ENCODE peak calls at places on chromosomes 7 and 10, in six cellular contexts. X is HCT116, Z is H1, Q is HepG2, N is GM12878, I is SK-N-SH. U is an unnamed sample.

GRCh38 chr10:47277352-47278151 is 22.4 kb upstream of the GDF10 start:
- DNase-seq in Z (no peak), N (no peak), Q (no peak), X (no peak), I (no peak), U (no peak)

GRCh38 chr7:131105803-131106680 is 221.6 kb upstream of the MKLN1 start:
- DNase-seq in Z (peak), I (peak), N (no peak), X (no peak), Q (peak), U (peak)

GRCh38 chr10:34392641-34393170 is 422.4 kb downstream of the PARD3 start:
- DNase-seq in X (no peak), I (no peak), Z (no peak), N (no peak), Q (no peak), U (no peak)

GRCh38 chr7:502296-502695 is 17.4 kb downstream of the PDGFA start:
- DNase-seq in I (no peak), Z (no peak), N (no peak), Q (no peak), X (no peak), U (no peak)

GRCh38 chr7:118311121-118311803 is 86.8 kb downstream of the ANKRD7 start:
- DNase-seq in I (no peak), Z (no peak), N (peak), X (peak), Q (no peak), U (no peak)

GRCh38 chr7:120431016-120431415 is 158.0 kb downstream of the KCND2 start:
- DNase-seq in Z (no peak), X (no peak), I (no peak), Q (no peak), N (no peak), U (no peak)

GRCh38 chr10:28302012-28302667 is 724 bp downstream of the MPP7 start:
- DNase-seq in N (no peak), X (no peak), Q (no peak), Z (no peak), I (no peak), U (no peak)

GRCh38 chr7:51316666-51317581 is at the start of gene COBL:
- DNase-seq in X (no peak), N (no peak), Q (no peak), I (no peak), Z (peak), U (peak)

GRCh38 chr7:87810130-87810529 is 66.0 kb downstream of the SLC25A40 start:
- DNase-seq in X (no peak), Q (no peak), N (no peak), Z (no peak), I (no peak), U (no peak)

GRCh38 chr10:131089861-131090260 is 221.7 kb downstream of the TCERG1L start:
- DNase-seq in I (no peak), Z (no peak), Q (no peak), N (no peak), X (no peak), U (no peak)

GRCh38 chr10:132546567-132547420 is 9.2 kb downstream of the INPP5A start:
- DNase-seq in I (no peak), Z (no peak), X (no peak), N (no peak), Q (no peak), U (no peak)

GRCh38 chr7:37311282-37311868 is 137.3 kb downstream of the ELMO1 start:
- DNase-seq in Q (no peak), Z (no peak), I (no peak), X (no peak), N (no peak), U (no peak)

GRCh38 chr7:96532428-96532922 is 177.2 kb downstream of the SEM1 start:
- DNase-seq in Z (no peak), I (no peak), N (no peak), X (no peak), Q (no peak), U (no peak)

GRCh38 chr7:28481131-28481926 is 69.0 kb downstream of the CREB5 start:
- DNase-seq in X (no peak), N (peak), Z (no peak), I (no peak), Q (no peak), U (no peak)

GRCh38 chr10:30542001-30542861 is 87.3 kb downstream of the LYZL2 start:
- DNase-seq in N (no peak), I (no peak), Q (peak), X (no peak), Z (no peak), U (no peak)

GRCh38 chr10:86658261-86658741 is 4.0 kb downstream of the OPN4 start:
- DNase-seq in X (no peak), I (peak), Z (no peak), Q (no peak), N (no peak), U (no peak)

GRCh38 chr10:59372543-59372942 is 10.2 kb upstream of the FAM13C start:
- DNase-seq in I (no peak), Z (no peak), X (no peak), N (no peak), Q (no peak), U (no peak)

GRCh38 chr10:37952926-37953325 is 23.5 kb downstream of the ZNF25 start:
- DNase-seq in N (no peak), X (no peak), Q (no peak), I (no peak), Z (no peak), U (no peak)

GRCh38 chr10:103888113-103888841 is 29.7 kb downstream of the STN1 start:
- DNase-seq in X (peak), I (peak), N (no peak), Q (peak), Z (no peak), U (peak)

DNA sequence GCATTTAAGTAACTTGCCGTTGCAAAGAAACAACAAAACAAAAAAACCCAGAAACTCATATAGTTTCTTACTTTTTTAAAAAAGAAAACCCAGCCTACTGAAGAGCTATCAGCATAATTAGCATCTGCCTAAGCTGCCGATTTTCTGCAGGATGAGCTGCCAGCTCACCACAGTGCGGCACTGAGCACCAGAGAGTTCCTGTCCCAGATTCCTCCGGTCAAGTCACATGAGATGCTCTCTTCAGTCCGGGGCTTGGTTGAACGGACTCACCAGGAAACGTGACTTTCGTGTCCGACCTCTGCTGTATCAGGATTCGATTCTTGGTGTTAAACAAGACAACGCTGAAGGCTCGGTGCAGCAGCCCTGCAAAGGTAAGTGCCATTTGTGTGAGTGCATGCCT is 3.2 kb downstream of the IDI2 start:
- DNase-seq in Z (no peak), I (no peak), X (no peak), Q (no peak), N (no peak), U (no peak)
- TF ChIP-seq JUND in Z (no peak), I (no peak), X (no peak), Q (no peak), N (no peak), U (no peak)

GRCh38 chr10:12340937-12341336 is 8.4 kb upstream of the CAMK1D start:
- DNase-seq in Z (no peak), N (no peak), X (no peak), Q (no peak), I (no peak), U (no peak)

GRCh38 chr10:12340371-12340770 is 9.0 kb upstream of the CAMK1D start:
- DNase-seq in Q (no peak), I (no peak), Z (no peak), X (no peak), N (no peak), U (no peak)

GRCh38 chr10:12337973-12338372 is 11.4 kb upstream of the CAMK1D start:
- DNase-seq in N (no peak), Q (no peak), I (no peak), Z (no peak), X (no peak), U (no peak)

GRCh38 chr10:12337407-12337806 is 11.9 kb upstream of the CAMK1D start:
- DNase-seq in N (no peak), Q (no peak), I (no peak), Z (no peak), X (no peak), U (no peak)

DNA sequence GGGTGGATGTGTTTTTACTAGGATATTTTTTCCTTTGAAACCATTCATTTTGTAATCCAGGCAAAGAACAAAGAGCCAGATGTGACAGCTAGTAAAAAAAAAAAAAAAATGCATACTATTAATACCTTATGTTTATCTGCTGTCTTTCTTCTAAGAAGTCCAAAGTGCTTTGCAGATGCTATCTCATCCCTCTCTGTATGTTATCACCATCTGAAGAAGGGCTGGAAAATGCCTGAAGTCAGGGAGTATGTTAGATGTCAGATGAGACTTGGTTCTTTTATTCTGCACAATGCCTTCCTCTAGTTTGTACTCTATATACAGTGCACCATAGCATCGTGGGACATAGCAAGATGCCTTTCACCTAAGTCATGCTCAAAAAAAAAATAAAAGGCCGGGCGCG is 10.4 kb upstream of the CAMK1D start:
- DNase-seq in X (no peak), I (no peak), N (no peak), Z (no peak), Q (no peak), U (no peak)
- TF ChIP-seq JUND in X (no peak), I (no peak), N (no peak), Z (no peak), Q (no peak), U (no peak)

GRCh38 chr7:16889851-16890443 is 8.2 kb upstream of the AGR3 start:
- DNase-seq in N (no peak), Q (no peak), I (no peak), Z (no peak), X (no peak), U (no peak)

GRCh38 chr7:16891874-16892620 is 10.3 kb upstream of the AGR3 start:
- DNase-seq in Z (no peak), N (no peak), I (no peak), X (no peak), Q (no peak), U (no peak)

GRCh38 chr7:16889305-16889704 is 7.5 kb upstream of the AGR3 start:
- DNase-seq in Q (no peak), I (no peak), Z (no peak), N (no peak), X (no peak), U (no peak)

DNA sequence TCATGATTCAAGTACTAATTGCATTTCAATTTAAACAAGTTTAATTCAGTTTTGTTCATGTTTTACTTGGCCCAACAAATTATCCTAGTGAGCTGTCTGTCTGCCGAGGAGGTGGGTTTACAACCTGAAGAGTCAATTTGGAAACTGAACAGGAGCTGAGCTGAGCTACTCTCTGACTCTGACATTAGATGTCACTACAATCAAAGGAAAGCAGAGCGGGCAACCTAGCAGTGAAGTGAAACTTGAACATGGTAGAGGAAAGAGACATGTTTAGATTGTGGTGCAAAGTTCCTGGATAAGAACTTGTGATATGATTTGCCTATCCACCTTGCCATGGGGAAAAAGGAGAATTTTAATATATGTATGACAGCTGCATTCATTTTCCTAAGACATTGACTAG is 9.6 kb upstream of the AGR3 start:
- DNase-seq in Z (no peak), N (peak), I (no peak), X (peak), Q (peak), U (peak)
- TF ChIP-seq JUND in Z (no peak), N (no peak), I (no peak), X (no peak), Q (no peak), U (no peak)

DNA sequence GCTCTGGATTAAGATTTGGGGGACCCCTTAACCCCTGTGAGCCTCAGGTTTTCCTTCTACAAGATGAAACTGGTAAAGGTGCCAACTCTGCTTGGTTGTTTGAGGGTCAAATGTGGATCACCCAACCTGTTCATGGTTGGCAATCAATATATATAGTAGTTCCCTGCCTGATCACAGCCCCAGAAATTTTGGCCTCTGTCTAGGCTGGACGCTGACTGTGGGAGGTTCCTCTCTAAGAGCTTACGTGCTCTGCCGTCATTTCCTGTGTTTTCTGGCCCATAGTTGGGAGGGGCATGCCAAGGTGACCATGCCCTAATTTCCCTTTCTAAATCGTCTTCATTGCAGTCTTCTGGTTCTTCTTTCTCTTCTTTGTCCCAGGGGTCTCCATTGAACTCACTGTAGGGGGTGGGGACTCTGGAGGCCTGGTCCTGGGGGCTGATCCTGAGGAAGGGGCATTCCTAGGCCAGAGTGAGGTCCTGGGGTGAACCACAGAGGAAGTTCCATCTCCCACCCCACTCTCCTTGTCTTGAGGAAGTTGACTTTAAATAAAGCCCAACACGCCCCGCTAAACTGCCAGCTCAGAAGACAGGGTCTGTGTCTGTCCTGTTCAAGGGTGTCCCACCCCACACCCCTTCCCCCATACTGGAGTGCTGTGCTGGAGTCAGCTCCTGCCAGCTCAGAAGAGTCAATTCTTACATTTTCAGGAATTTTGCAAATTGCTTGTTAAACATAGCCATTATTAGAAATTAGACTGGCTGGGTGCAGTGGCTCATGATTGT is 98.9 kb upstream of the SDK1 start:
- DNase-seq in N (no peak), Z (no peak), X (no peak), Q (no peak), I (no peak), U (no peak)
- TF ChIP-seq JUND in N (no peak), Z (no peak), X (no peak), Q (no peak), I (no peak), U (no peak)

DNA sequence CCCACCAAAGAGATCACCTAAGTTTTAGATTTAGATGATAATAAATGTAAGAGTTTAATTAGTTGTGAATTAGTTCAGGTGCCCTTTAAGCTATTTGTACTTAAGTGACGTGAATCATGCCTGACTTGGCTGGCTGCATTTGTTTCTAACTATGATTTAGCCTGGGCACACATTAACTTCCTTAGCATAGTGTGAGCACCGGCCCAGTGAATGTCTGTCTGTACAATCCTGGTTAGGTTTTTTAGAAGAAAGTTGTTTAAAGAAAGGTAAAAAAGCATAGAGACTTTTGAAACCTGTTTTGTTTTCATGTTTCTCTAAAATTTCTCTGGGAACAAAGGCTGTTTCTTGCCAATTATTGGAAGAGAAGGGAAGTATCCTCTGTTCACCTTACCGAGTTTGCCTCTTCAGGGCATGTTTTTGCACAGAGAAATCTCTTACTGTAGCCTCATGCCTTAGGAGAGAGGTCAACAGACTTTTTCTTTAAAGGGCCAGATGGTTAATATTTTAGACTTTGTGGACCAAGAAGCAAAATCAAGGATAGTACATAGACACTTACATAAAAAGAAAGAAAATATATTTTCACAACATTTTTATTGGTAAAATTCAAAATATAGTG is 42.9 kb upstream of the MET start:
- DNase-seq in Z (no peak), N (no peak), X (no peak), Q (no peak), I (no peak), U (no peak)
- TF ChIP-seq JUND in Z (no peak), N (no peak), X (no peak), Q (no peak), I (no peak), U (no peak)

DNA sequence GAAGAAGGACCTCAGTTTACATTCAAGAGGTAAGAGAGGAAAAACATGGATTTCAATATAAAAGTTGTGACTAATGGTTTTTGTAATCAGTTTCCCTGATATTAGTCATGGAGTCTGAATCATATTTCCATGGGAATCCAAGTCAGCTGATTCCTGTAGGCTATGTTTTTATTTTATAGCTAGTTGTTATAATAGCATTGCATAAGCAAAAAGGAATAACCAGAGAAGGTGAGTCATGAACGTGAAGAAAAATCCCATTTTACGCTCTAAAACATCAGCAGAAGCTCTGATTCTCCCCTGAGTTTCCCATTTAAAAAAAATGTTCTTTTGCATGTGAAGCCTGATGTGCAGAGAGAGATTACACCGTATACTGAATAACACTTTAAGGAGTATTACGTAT is 299.3 kb downstream of the SFMBT2 start:
- DNase-seq in X (no peak), N (no peak), I (no peak), Z (no peak), Q (no peak), U (no peak)
- TF ChIP-seq JUND in X (no peak), N (no peak), I (no peak), Z (no peak), Q (no peak), U (no peak)

GRCh38 chr10:11469575-11470391 is 141.7 kb downstream of the USP6NL start:
- DNase-seq in N (no peak), I (no peak), Z (no peak), X (no peak), Q (no peak), U (no peak)
- TF ChIP-seq JUND in N (no peak), I (no peak), Z (no peak), X (no peak), Q (no peak), U (no peak)

GRCh38 chr7:156616269-156617202 is 24.0 kb upstream of the RNF32 start:
- DNase-seq in N (no peak), X (no peak), I (peak), Z (peak), Q (peak), U (no peak)
- TF ChIP-seq JUND in N (no peak), X (no peak), I (no peak), Z (no peak), Q (no peak), U (no peak)

U was measured in T47D.